ENCODE peak calls at places on chromosomes 1 and 21, in five cellular contexts. Z is neuronal stem cell, F is GM23248, I is mammary epithelial cell, H is IMR-90. E is an unnamed sample.
A peak's percentile ranks its signal among the peaks of the same experiment; 100 is the strongest.

GRCh38 chr1:223811634-223812101 is 34.1 kb downstream of the TP53BP2 start:
- DNase-seq in F (peak; percentile 65), H (peak; percentile 49), Z (no peak), I (peak; percentile 27), E (peak; percentile 67)

GRCh38 chr1:167401260-167401873 is 117.0 kb downstream of the CD247 start:
- DNase-seq in Z (no peak), I (peak; percentile 57), F (peak; percentile 59), H (peak; percentile 55), E (peak; percentile 83)

GRCh38 chr1:39272027-39272790 is 67.7 kb downstream of the MACF1 start:
- DNase-seq in F (no peak), H (peak; percentile 53), I (no peak), Z (no peak), E (no peak)

GRCh38 chr1:61083799-61084385 is 1.5 kb downstream of the NFIA start:
- DNase-seq in H (no peak), F (peak; percentile 50), I (no peak), Z (no peak), E (no peak)

GRCh38 chr1:85756864-85757263 is 48.6 kb upstream of the ZNHIT6 start:
- DNase-seq in Z (no peak), F (no peak), H (no peak), I (no peak), E (no peak)

GRCh38 chr1:99621340-99621901 is 24.5 kb upstream of the PALMD start:
- DNase-seq in H (peak; percentile 39), F (no peak), Z (no peak), I (peak; percentile 98), E (no peak)

GRCh38 chr1:159828916-159829634 is 2.4 kb downstream of the SLAMF8 start:
- DNase-seq in F (no peak), H (no peak), I (no peak), Z (no peak), E (peak; percentile 74)

GRCh38 chr1:230123280-230124186 is 56.5 kb downstream of the GALNT2 start:
- DNase-seq in F (no peak), Z (no peak), H (peak; percentile 89), I (peak; percentile 48), E (no peak)

GRCh38 chr1:233614173-233614742 is 352 bp downstream of the KCNK1 start:
- DNase-seq in F (peak; percentile 84), Z (peak; percentile 6), H (peak; percentile 19), I (peak; percentile 70), E (no peak)

GRCh38 chr21:33650230-33650629 is 7.9 kb downstream of the ITSN1 start:
- DNase-seq in F (no peak), I (no peak), Z (no peak), H (no peak), E (no peak)

GRCh38 chr1:45037456-45037855 is 25.4 kb downstream of the UROD start:
- DNase-seq in F (peak; percentile 7), H (peak; percentile 29), I (no peak), Z (no peak), E (no peak)

GRCh38 chr1:113353581-113353980 is 36.7 kb upstream of the MAGI3 start:
- DNase-seq in I (peak; percentile 4), Z (no peak), F (peak; percentile 5), H (no peak), E (no peak)

GRCh38 chr21:34886554-34887385 is 162.3 kb downstream of the RUNX1 start:
- DNase-seq in F (peak; percentile 50), H (no peak), I (no peak), Z (no peak), E (peak; percentile 68)

GRCh38 chr1:30751830-30752650 is 5.5 kb downstream of the LAPTM5 start:
- DNase-seq in F (no peak), Z (no peak), H (no peak), I (no peak), E (peak; percentile 79)

GRCh38 chr1:101203812-101204540 is 32.8 kb upstream of the S1PR1 start:
- DNase-seq in H (peak; percentile 70), Z (no peak), I (no peak), F (peak; percentile 47), E (no peak)

GRCh38 chr1:18109756-18110597 is 2.4 kb downstream of the IGSF21 start:
- DNase-seq in I (no peak), H (no peak), F (peak; percentile 48), Z (no peak), E (no peak)

GRCh38 chr21:33230518-33231324 is 983 bp downstream of the IFNAR2 start:
- DNase-seq in H (peak; percentile 75), Z (peak; percentile 56), F (peak; percentile 84), I (peak; percentile 83), E (peak; percentile 90)

GRCh38 chr21:36641886-36642285 is 57.0 kb upstream of the SIM2 start:
- DNase-seq in F (no peak), I (no peak), H (no peak), Z (no peak), E (no peak)

GRCh38 chr1:55547441-55547840 is 332.3 kb upstream of the USP24 start:
- DNase-seq in H (peak; percentile 31), F (no peak), I (no peak), Z (no peak), E (no peak)

GRCh38 chr1:29559055-29559454 is 322.7 kb downstream of the PTPRU start:
- DNase-seq in F (no peak), Z (no peak), H (no peak), I (no peak), E (no peak)

GRCh38 chr1:115929846-115930245 is 46.5 kb upstream of the SLC22A15 start:
- DNase-seq in H (peak; percentile 30), I (peak; percentile 63), Z (no peak), F (peak; percentile 85), E (no peak)

GRCh38 chr1:243490748-243491686 is 235.2 kb downstream of the SDCCAG8 start:
- DNase-seq in H (peak; percentile 77), F (peak; percentile 74), I (no peak), Z (no peak), E (no peak)

GRCh38 chr1:189237008-189237407 is 1240.7 kb downstream of the BRINP3 start:
- DNase-seq in I (no peak), H (no peak), F (no peak), Z (no peak), E (no peak)

GRCh38 chr1:57350619-57351018 is 73.2 kb downstream of the DAB1 start:
- DNase-seq in F (peak; percentile 9), I (no peak), H (peak; percentile 51), Z (no peak), E (no peak)

GRCh38 chr1:22295856-22296255 is 153.0 kb upstream of the WNT4 start:
- DNase-seq in Z (no peak), F (no peak), I (no peak), H (no peak), E (no peak)

GRCh38 chr1:113742515-113742914 is 16.8 kb downstream of the PHTF1 start:
- DNase-seq in I (no peak), Z (no peak), H (peak; percentile 11), F (peak; percentile 11), E (no peak)

GRCh38 chr1:51843948-51844347 is 34.6 kb downstream of the NRDC start:
- DNase-seq in Z (no peak), F (no peak), I (no peak), H (no peak), E (no peak)

GRCh38 chr1:203932559-203932958 is 71.2 kb downstream of the SNRPE start:
- DNase-seq in Z (no peak), I (no peak), H (no peak), F (no peak), E (no peak)

GRCh38 chr1:176879784-176880620 is 284.5 kb downstream of the ASTN1 start:
- DNase-seq in H (no peak), I (no peak), Z (no peak), F (no peak), E (no peak)
- H3K4me2 ChIP-seq in H (no peak overlapping the region), I (no peak overlapping the region), Z (no peak overlapping the region), F (no peak overlapping the region), E (no peak overlapping the region)

DNA sequence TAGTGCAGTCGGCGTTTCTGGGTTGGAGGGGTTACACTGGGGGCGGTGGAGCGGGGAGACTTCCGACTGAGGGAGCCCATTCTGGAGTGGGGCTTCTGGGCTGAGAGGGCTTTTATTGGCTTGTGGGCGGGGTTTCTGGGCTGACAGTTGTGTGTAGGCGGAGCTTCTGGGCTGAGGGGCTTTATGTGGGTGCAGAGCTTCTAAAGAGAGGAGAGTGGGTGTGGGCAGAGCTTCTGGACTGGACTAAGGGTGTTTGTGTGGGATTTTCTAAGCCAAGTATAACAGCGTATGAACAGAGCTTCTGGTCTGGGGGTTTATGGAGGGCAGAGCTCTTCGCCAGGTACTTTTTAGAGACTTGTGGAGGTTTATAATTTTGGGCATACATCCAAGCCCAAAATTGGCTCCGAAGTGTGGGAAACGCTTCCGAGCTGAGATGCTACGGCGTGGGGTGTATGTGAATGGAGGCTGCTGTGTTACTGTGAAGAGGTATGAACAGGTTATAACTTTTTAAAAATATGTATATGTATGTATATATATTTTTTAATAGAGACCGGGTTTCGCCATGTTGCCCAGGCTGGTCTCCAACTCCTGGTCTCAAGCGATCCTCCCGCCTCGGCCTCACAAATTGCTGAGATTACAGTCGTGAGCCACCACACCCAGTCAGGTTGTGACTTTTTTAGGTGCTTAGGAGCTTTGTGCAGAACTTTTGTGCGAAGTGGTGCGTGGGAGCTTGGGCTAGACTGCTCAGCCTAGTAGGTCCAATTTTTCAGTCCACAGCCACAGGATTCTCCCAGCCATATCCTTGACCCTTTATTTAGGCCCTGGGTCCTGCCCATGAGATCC is 869 bp downstream of the TMEM39B start:
- DNase-seq in H (no peak), F (no peak), Z (no peak), I (no peak), E (no peak)
- H3K9ac ChIP-seq in H (peak overlapping the region; percentile 48), F (peak overlapping the region; percentile 80), Z (peak overlapping the region; percentile 81), I (peak overlapping the region; percentile 9), E (peak overlapping the region; percentile 85)

GRCh38 chr1:84496498-84496897 is 9.7 kb upstream of the SPATA1 start:
- DNase-seq in F (no peak), H (no peak), I (no peak), Z (no peak), E (no peak)
- H3K27ac ChIP-seq in F (no peak overlapping the region), H (no peak overlapping the region), I (no peak overlapping the region), Z (no peak overlapping the region), E (no peak overlapping the region)

GRCh38 chr1:9244501-9245229 is 10.1 kb downstream of the H6PD start:
- DNase-seq in H (no peak), F (no peak), I (no peak), Z (no peak), E (no peak)

GRCh38 chr1:9240914-9241820 is 6.6 kb downstream of the H6PD start:
- DNase-seq in I (no peak), F (no peak), Z (no peak), H (no peak), E (no peak)

GRCh38 chr1:9239622-9240401 is 5.2 kb downstream of the H6PD start:
- DNase-seq in F (peak; percentile 51), H (peak; percentile 68), I (peak; percentile 57), Z (no peak), E (no peak)

GRCh38 chr1:9241891-9242290 is 7.3 kb downstream of the H6PD start:
- DNase-seq in I (no peak), H (no peak), F (no peak), Z (no peak), E (no peak)

DNA sequence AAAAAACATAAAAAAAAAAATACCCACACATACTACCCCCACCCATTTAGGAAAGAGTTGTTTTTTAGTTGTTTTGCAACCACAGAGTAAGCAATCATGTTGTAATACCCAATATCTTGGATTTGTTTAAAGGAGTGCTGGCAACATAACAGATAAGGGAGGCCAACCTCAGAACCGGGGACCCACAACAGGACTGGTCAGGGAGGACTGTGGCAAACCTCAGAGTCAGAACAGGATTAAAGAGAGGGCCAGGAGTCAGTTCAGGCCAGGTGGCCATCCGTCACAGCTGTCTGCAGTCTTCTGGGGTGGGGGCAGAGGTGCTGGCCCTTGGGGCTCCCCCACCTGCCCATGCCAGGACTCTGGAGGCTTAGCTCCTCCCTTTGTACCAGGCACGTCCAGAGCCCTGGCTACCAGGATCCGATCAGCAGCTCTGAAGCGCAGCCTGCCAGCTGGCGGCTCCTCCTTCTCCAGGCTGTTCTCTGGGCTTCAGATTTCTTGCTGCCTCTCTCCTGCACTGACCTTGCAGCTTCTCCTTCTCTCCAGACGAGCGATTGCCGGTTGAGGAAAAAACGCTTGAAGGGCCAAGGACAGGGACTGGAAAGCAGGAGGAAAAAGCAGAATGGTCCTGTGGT is 7.9 kb downstream of the H6PD start:
- DNase-seq in H (no peak), I (no peak), Z (no peak), F (no peak), E (no peak)
- H3K4me2 ChIP-seq in H (no peak overlapping the region), I (no peak overlapping the region), Z (no peak overlapping the region), F (no peak overlapping the region), E (no peak overlapping the region)

E was measured in Karpas-422.